ENCODE peak calls at places on chromosomes 7 and 10, in seven cellular contexts. One of them, this sample, is unnamed.

GRCh38 chr7:140079121-140079536 is 16.4 kb upstream of the PARP12 start:
- DNase-seq in pons: peak
- DNase-seq in osteocyte: no peak
- DNase-seq in ELF-1: peak
- DNase-seq in activated CD4-positive, alpha-beta T cell treated with anti-CD3 and anti-CD28 coated beads for 48 hours: no peak
- DNase-seq in stimulated activated CD4-positive, alpha-beta T cell treated with anti-CD3 and anti-CD28 coated beads, Interleukin-12 subunit alpha, Interleukin-12 subunit beta, amount 100 ng/mL, for 4 hours: no peak
- DNase-seq in A549: peak
- DNase-seq in this sample: no peak

GRCh38 chr10:92241158-92241500 is 49.7 kb downstream of the CPEB3 start:
- DNase-seq in A549: peak
- DNase-seq in pons: peak
- DNase-seq in activated CD4-positive, alpha-beta T cell treated with anti-CD3 and anti-CD28 coated beads for 48 hours: no peak
- DNase-seq in osteocyte: no peak
- DNase-seq in stimulated activated CD4-positive, alpha-beta T cell treated with anti-CD3 and anti-CD28 coated beads, Interleukin-12 subunit alpha, Interleukin-12 subunit beta, amount 100 ng/mL, for 4 hours: no peak
- DNase-seq in ELF-1: peak
- DNase-seq in this sample: no peak

GRCh38 chr7:5549096-5549896 is 125.7 kb upstream of the TNRC18 start:
- DNase-seq in pons: no peak
- DNase-seq in osteocyte: no peak
- DNase-seq in ELF-1: peak
- DNase-seq in A549: peak
- DNase-seq in activated CD4-positive, alpha-beta T cell treated with anti-CD3 and anti-CD28 coated beads for 48 hours: peak
- DNase-seq in stimulated activated CD4-positive, alpha-beta T cell treated with anti-CD3 and anti-CD28 coated beads, Interleukin-12 subunit alpha, Interleukin-12 subunit beta, amount 100 ng/mL, for 4 hours: no peak
- DNase-seq in this sample: peak

GRCh38 chr10:133294189-133294588 is 14.5 kb downstream of the TUBGCP2 start:
- DNase-seq in A549: no peak
- DNase-seq in stimulated activated CD4-positive, alpha-beta T cell treated with anti-CD3 and anti-CD28 coated beads, Interleukin-12 subunit alpha, Interleukin-12 subunit beta, amount 100 ng/mL, for 4 hours: no peak
- DNase-seq in osteocyte: no peak
- DNase-seq in ELF-1: no peak
- DNase-seq in activated CD4-positive, alpha-beta T cell treated with anti-CD3 and anti-CD28 coated beads for 48 hours: no peak
- DNase-seq in pons: peak
- DNase-seq in this sample: no peak

GRCh38 chr10:110147961-110148360 is 59.4 kb upstream of the MXI1 start:
- DNase-seq in stimulated activated CD4-positive, alpha-beta T cell treated with anti-CD3 and anti-CD28 coated beads, Interleukin-12 subunit alpha, Interleukin-12 subunit beta, amount 100 ng/mL, for 4 hours: no peak
- DNase-seq in osteocyte: no peak
- DNase-seq in ELF-1: no peak
- DNase-seq in A549: no peak
- DNase-seq in pons: no peak
- DNase-seq in activated CD4-positive, alpha-beta T cell treated with anti-CD3 and anti-CD28 coated beads for 48 hours: no peak
- DNase-seq in this sample: no peak

GRCh38 chr10:124677291-124677690 is 66.9 kb downstream of the FAM53B start:
- DNase-seq in osteocyte: no peak
- DNase-seq in pons: no peak
- DNase-seq in activated CD4-positive, alpha-beta T cell treated with anti-CD3 and anti-CD28 coated beads for 48 hours: no peak
- DNase-seq in A549: no peak
- DNase-seq in stimulated activated CD4-positive, alpha-beta T cell treated with anti-CD3 and anti-CD28 coated beads, Interleukin-12 subunit alpha, Interleukin-12 subunit beta, amount 100 ng/mL, for 4 hours: no peak
- DNase-seq in ELF-1: peak
- DNase-seq in this sample: no peak

GRCh38 chr10:44006826-44007225 is 358.1 kb upstream of the ZNF32 start:
- DNase-seq in stimulated activated CD4-positive, alpha-beta T cell treated with anti-CD3 and anti-CD28 coated beads, Interleukin-12 subunit alpha, Interleukin-12 subunit beta, amount 100 ng/mL, for 4 hours: no peak
- DNase-seq in osteocyte: no peak
- DNase-seq in pons: no peak
- DNase-seq in ELF-1: no peak
- DNase-seq in activated CD4-positive, alpha-beta T cell treated with anti-CD3 and anti-CD28 coated beads for 48 hours: no peak
- DNase-seq in A549: no peak
- DNase-seq in this sample: no peak

GRCh38 chr10:33676606-33677005 is 342.1 kb upstream of the NRP1 start:
- DNase-seq in stimulated activated CD4-positive, alpha-beta T cell treated with anti-CD3 and anti-CD28 coated beads, Interleukin-12 subunit alpha, Interleukin-12 subunit beta, amount 100 ng/mL, for 4 hours: no peak
- DNase-seq in pons: no peak
- DNase-seq in osteocyte: no peak
- DNase-seq in A549: no peak
- DNase-seq in activated CD4-positive, alpha-beta T cell treated with anti-CD3 and anti-CD28 coated beads for 48 hours: no peak
- DNase-seq in ELF-1: no peak
- DNase-seq in this sample: no peak

GRCh38 chr10:73744690-73744994 is 470 bp downstream of the SEC24C start:
- DNase-seq in pons: no peak
- DNase-seq in stimulated activated CD4-positive, alpha-beta T cell treated with anti-CD3 and anti-CD28 coated beads, Interleukin-12 subunit alpha, Interleukin-12 subunit beta, amount 100 ng/mL, for 4 hours: peak
- DNase-seq in activated CD4-positive, alpha-beta T cell treated with anti-CD3 and anti-CD28 coated beads for 48 hours: peak
- DNase-seq in osteocyte: no peak
- DNase-seq in ELF-1: no peak
- DNase-seq in A549: peak
- DNase-seq in this sample: peak

GRCh38 chr10:94349327-94349726 is 13.4 kb downstream of the NOC3L start:
- DNase-seq in ELF-1: no peak
- DNase-seq in activated CD4-positive, alpha-beta T cell treated with anti-CD3 and anti-CD28 coated beads for 48 hours: no peak
- DNase-seq in pons: no peak
- DNase-seq in osteocyte: no peak
- DNase-seq in A549: peak
- DNase-seq in stimulated activated CD4-positive, alpha-beta T cell treated with anti-CD3 and anti-CD28 coated beads, Interleukin-12 subunit alpha, Interleukin-12 subunit beta, amount 100 ng/mL, for 4 hours: no peak
- DNase-seq in this sample: no peak

GRCh38 chr10:74652664-74653063 is 173.7 kb upstream of the KAT6B start:
- DNase-seq in stimulated activated CD4-positive, alpha-beta T cell treated with anti-CD3 and anti-CD28 coated beads, Interleukin-12 subunit alpha, Interleukin-12 subunit beta, amount 100 ng/mL, for 4 hours: no peak
- DNase-seq in activated CD4-positive, alpha-beta T cell treated with anti-CD3 and anti-CD28 coated beads for 48 hours: no peak
- DNase-seq in A549: no peak
- DNase-seq in osteocyte: no peak
- DNase-seq in ELF-1: no peak
- DNase-seq in pons: no peak
- DNase-seq in this sample: no peak

GRCh38 chr10:79286318-79286951 is 60.8 kb upstream of the PPIF start:
- DNase-seq in activated CD4-positive, alpha-beta T cell treated with anti-CD3 and anti-CD28 coated beads for 48 hours: peak
- DNase-seq in stimulated activated CD4-positive, alpha-beta T cell treated with anti-CD3 and anti-CD28 coated beads, Interleukin-12 subunit alpha, Interleukin-12 subunit beta, amount 100 ng/mL, for 4 hours: peak
- DNase-seq in A549: no peak
- DNase-seq in pons: peak
- DNase-seq in ELF-1: no peak
- DNase-seq in osteocyte: no peak
- DNase-seq in this sample: peak

GRCh38 chr10:90598513-90598912 is 259.3 kb downstream of the HTR7 start:
- DNase-seq in activated CD4-positive, alpha-beta T cell treated with anti-CD3 and anti-CD28 coated beads for 48 hours: no peak
- DNase-seq in stimulated activated CD4-positive, alpha-beta T cell treated with anti-CD3 and anti-CD28 coated beads, Interleukin-12 subunit alpha, Interleukin-12 subunit beta, amount 100 ng/mL, for 4 hours: no peak
- DNase-seq in ELF-1: no peak
- DNase-seq in pons: no peak
- DNase-seq in A549: no peak
- DNase-seq in osteocyte: no peak
- DNase-seq in this sample: no peak

GRCh38 chr10:20040012-20040411 is 223.8 kb downstream of the PLXDC2 start:
- DNase-seq in activated CD4-positive, alpha-beta T cell treated with anti-CD3 and anti-CD28 coated beads for 48 hours: no peak
- DNase-seq in A549: no peak
- DNase-seq in osteocyte: no peak
- DNase-seq in pons: no peak
- DNase-seq in ELF-1: no peak
- DNase-seq in stimulated activated CD4-positive, alpha-beta T cell treated with anti-CD3 and anti-CD28 coated beads, Interleukin-12 subunit alpha, Interleukin-12 subunit beta, amount 100 ng/mL, for 4 hours: no peak
- DNase-seq in this sample: no peak

GRCh38 chr10:74988787-74989574 is 122.5 kb upstream of the SAMD8 start:
- DNase-seq in activated CD4-positive, alpha-beta T cell treated with anti-CD3 and anti-CD28 coated beads for 48 hours: no peak
- DNase-seq in ELF-1: no peak
- DNase-seq in A549: no peak
- DNase-seq in stimulated activated CD4-positive, alpha-beta T cell treated with anti-CD3 and anti-CD28 coated beads, Interleukin-12 subunit alpha, Interleukin-12 subunit beta, amount 100 ng/mL, for 4 hours: no peak
- DNase-seq in pons: peak
- DNase-seq in osteocyte: no peak
- DNase-seq in this sample: no peak

GRCh38 chr10:110774069-110775021 is 97.4 kb upstream of the PDCD4 start:
- DNase-seq in osteocyte: no peak
- DNase-seq in ELF-1: no peak
- DNase-seq in pons: no peak
- DNase-seq in A549: peak
- DNase-seq in activated CD4-positive, alpha-beta T cell treated with anti-CD3 and anti-CD28 coated beads for 48 hours: peak
- DNase-seq in stimulated activated CD4-positive, alpha-beta T cell treated with anti-CD3 and anti-CD28 coated beads, Interleukin-12 subunit alpha, Interleukin-12 subunit beta, amount 100 ng/mL, for 4 hours: no peak
- DNase-seq in this sample: peak

GRCh38 chr7:19413444-19413965 is 268.3 kb upstream of the FERD3L start:
- DNase-seq in pons: no peak
- DNase-seq in ELF-1: no peak
- DNase-seq in stimulated activated CD4-positive, alpha-beta T cell treated with anti-CD3 and anti-CD28 coated beads, Interleukin-12 subunit alpha, Interleukin-12 subunit beta, amount 100 ng/mL, for 4 hours: no peak
- DNase-seq in activated CD4-positive, alpha-beta T cell treated with anti-CD3 and anti-CD28 coated beads for 48 hours: no peak
- DNase-seq in A549: no peak
- DNase-seq in osteocyte: no peak
- DNase-seq in this sample: no peak

GRCh38 chr7:44098092-44099068 is 5.8 kb upstream of the AEBP1 start:
- DNase-seq in stimulated activated CD4-positive, alpha-beta T cell treated with anti-CD3 and anti-CD28 coated beads, Interleukin-12 subunit alpha, Interleukin-12 subunit beta, amount 100 ng/mL, for 4 hours: no peak
- DNase-seq in A549: no peak
- DNase-seq in ELF-1: no peak
- DNase-seq in activated CD4-positive, alpha-beta T cell treated with anti-CD3 and anti-CD28 coated beads for 48 hours: no peak
- DNase-seq in pons: no peak
- DNase-seq in osteocyte: no peak
- DNase-seq in this sample: no peak

GRCh38 chr7:128022631-128023532 is 8.4 kb downstream of the LRRC4 start:
- DNase-seq in ELF-1: peak
- DNase-seq in activated CD4-positive, alpha-beta T cell treated with anti-CD3 and anti-CD28 coated beads for 48 hours: no peak
- DNase-seq in stimulated activated CD4-positive, alpha-beta T cell treated with anti-CD3 and anti-CD28 coated beads, Interleukin-12 subunit alpha, Interleukin-12 subunit beta, amount 100 ng/mL, for 4 hours: no peak
- DNase-seq in osteocyte: no peak
- DNase-seq in pons: no peak
- DNase-seq in A549: peak
- DNase-seq in this sample: no peak

GRCh38 chr10:96743988-96744585 is 23.8 kb upstream of the PIK3AP1 start:
- DNase-seq in stimulated activated CD4-positive, alpha-beta T cell treated with anti-CD3 and anti-CD28 coated beads, Interleukin-12 subunit alpha, Interleukin-12 subunit beta, amount 100 ng/mL, for 4 hours: no peak
- DNase-seq in pons: peak
- DNase-seq in A549: no peak
- DNase-seq in osteocyte: no peak
- DNase-seq in ELF-1: no peak
- DNase-seq in activated CD4-positive, alpha-beta T cell treated with anti-CD3 and anti-CD28 coated beads for 48 hours: no peak
- DNase-seq in this sample: no peak

GRCh38 chr10:21497177-21497807 is 28.2 kb downstream of the SKIDA1 start:
- DNase-seq in osteocyte: peak
- DNase-seq in activated CD4-positive, alpha-beta T cell treated with anti-CD3 and anti-CD28 coated beads for 48 hours: peak
- DNase-seq in A549: peak
- DNase-seq in pons: peak
- DNase-seq in stimulated activated CD4-positive, alpha-beta T cell treated with anti-CD3 and anti-CD28 coated beads, Interleukin-12 subunit alpha, Interleukin-12 subunit beta, amount 100 ng/mL, for 4 hours: peak
- DNase-seq in ELF-1: peak
- DNase-seq in this sample: peak

GRCh38 chr7:36809510-36809909 is 85.2 kb upstream of the AOAH start:
- DNase-seq in A549: no peak
- DNase-seq in pons: no peak
- DNase-seq in ELF-1: no peak
- DNase-seq in activated CD4-positive, alpha-beta T cell treated with anti-CD3 and anti-CD28 coated beads for 48 hours: no peak
- DNase-seq in stimulated activated CD4-positive, alpha-beta T cell treated with anti-CD3 and anti-CD28 coated beads, Interleukin-12 subunit alpha, Interleukin-12 subunit beta, amount 100 ng/mL, for 4 hours: no peak
- DNase-seq in osteocyte: no peak
- DNase-seq in this sample: no peak

This sample was measured in activated CD4-positive, alpha-beta memory T cell treated with anti-CD3 and anti-CD28 coated beads for 36 hours.